ENCODE peak calls at places on chromosome 3, in nine cellular contexts. M is neural progenitor cell; B is CD8-positive, alpha-beta memory T cell; A is H9; P is lung; J is mesenchymal stem cell; E is CD4-positive, CD25-positive, alpha-beta regulatory T cell; S is ovary; N is upper lobe of left lung. I is an unnamed sample.

GRCh38 chr3:164155386-164155785 is 922.9 kb downstream of the SI start:
- DNase-seq in M (no peak), B (no peak), A (no peak), P (no peak), J (peak; percentile 56), E (no peak), S (no peak), N (no peak), I (no peak)

GRCh38 chr3:107206141-107206540 is 171.1 kb upstream of the CCDC54 start:
- DNase-seq in M (peak; percentile 72), B (no peak), A (no peak), P (no peak), J (peak; percentile 72), E (peak; percentile 27), S (no peak), N (no peak), I (no peak)

GRCh38 chr3:42796332-42796885 is 7.9 kb downstream of the HIGD1A start:
- DNase-seq in M (no peak), B (no peak), A (peak; percentile 30), P (no peak), J (no peak), E (no peak), S (no peak), N (no peak), I (no peak)

GRCh38 chr3:187737401-187738088 is 7.7 kb downstream of the BCL6 start:
- DNase-seq in M (peak; percentile 74), B (peak; percentile 61), A (peak; percentile 56), P (peak; percentile 80), J (peak; percentile 91), E (peak; percentile 61), S (peak; percentile 79), N (peak; percentile 87), I (peak; percentile 24)

GRCh38 chr3:111362286-111363009 is 179.5 kb upstream of the CD96 start:
- DNase-seq in M (no peak), B (no peak), A (no peak), P (no peak), J (peak; percentile 72), E (no peak), S (no peak), N (no peak), I (no peak)

GRCh38 chr3:42652611-42653302 is 740 bp upstream of the ZBTB47 start:
- DNase-seq in M (no peak), B (no peak), A (peak; percentile 58), P (peak; percentile 79), J (peak; percentile 83), E (no peak), S (peak; percentile 68), N (peak; percentile 86), I (peak; percentile 68)

GRCh38 chr3:52070724-52071621 is 14.6 kb upstream of the DUSP7 start:
- DNase-seq in M (no peak), B (no peak), A (no peak), P (no peak), J (no peak), E (no peak), S (no peak), N (peak; percentile 80), I (no peak)

GRCh38 chr3:58237940-58238681 is 519 bp downstream of the ABHD6 start:
- DNase-seq in M (peak; percentile 58), B (peak; percentile 77), A (peak; percentile 47), P (peak; percentile 63), J (peak; percentile 21), E (peak; percentile 44), S (peak; percentile 46), N (peak; percentile 50), I (peak; percentile 87)

GRCh38 chr3:107943860-107944543 is 146.8 kb downstream of the CD47 start:
- DNase-seq in M (no peak), B (no peak), A (no peak), P (no peak), J (no peak), E (no peak), S (no peak), N (no peak), I (no peak)

GRCh38 chr3:159128628-159129027 is 326.8 kb downstream of the MFSD1 start:
- DNase-seq in M (no peak), B (no peak), A (no peak), P (no peak), J (peak; percentile 68), E (no peak), S (no peak), N (no peak), I (no peak)

GRCh38 chr3:194137314-194138097 is 1.6 kb downstream of the HES1 start:
- DNase-seq in M (peak; percentile 66), B (peak; percentile 61), A (peak; percentile 66), P (peak; percentile 73), J (peak; percentile 79), E (peak; percentile 72), S (peak; percentile 75), N (peak; percentile 87), I (peak; percentile 25)

GRCh38 chr3:124282751-124283643 is 291.1 kb upstream of the ROPN1 start:
- DNase-seq in M (no peak), B (no peak), A (no peak), P (no peak), J (no peak), E (no peak), S (no peak), N (no peak), I (no peak)

GRCh38 chr3:151091685-151092352 is 6.4 kb downstream of the MED12L start:
- DNase-seq in M (no peak), B (no peak), A (no peak), P (no peak), J (peak; percentile 7), E (no peak), S (no peak), N (no peak), I (no peak)

GRCh38 chr3:38105525-38105924 is 31.4 kb downstream of the ACAA1 start:
- DNase-seq in M (no peak), B (no peak), A (no peak), P (no peak), J (no peak), E (no peak), S (no peak), N (no peak), I (no peak)

GRCh38 chr3:185330238-185330637 is 32.7 kb upstream of the MAP3K13 start:
- DNase-seq in M (no peak), B (no peak), A (no peak), P (peak; percentile 61), J (no peak), E (no peak), S (no peak), N (peak; percentile 72), I (no peak)

GRCh38 chr3:73493543-73494314 is 131.0 kb downstream of the PDZRN3 start:
- DNase-seq in M (no peak), B (no peak), A (no peak), P (no peak), J (peak; percentile 30), E (no peak), S (no peak), N (no peak), I (no peak)

GRCh38 chr3:128547368-128547987 is 54.5 kb upstream of the GATA2 start:
- DNase-seq in M (no peak), B (no peak), A (no peak), P (no peak), J (no peak), E (no peak), S (no peak), N (no peak), I (no peak)

GRCh38 chr3:117282506-117282905 is 572.9 kb downstream of the TUSC7 start:
- DNase-seq in M (no peak), B (no peak), A (no peak), P (no peak), J (no peak), E (no peak), S (no peak), N (no peak), I (no peak)

GRCh38 chr3:35678552-35679220 is 39.4 kb downstream of the ARPP21 start:
- DNase-seq in M (no peak), B (no peak), A (no peak), P (no peak), J (no peak), E (no peak), S (no peak), N (no peak), I (no peak)

GRCh38 chr3:35679409-35680080 is 40.2 kb downstream of the ARPP21 start:
- DNase-seq in M (no peak), B (no peak), A (no peak), P (no peak), J (no peak), E (no peak), S (no peak), N (no peak), I (no peak)

GRCh38 chr3:35677797-35678196 is 38.5 kb downstream of the ARPP21 start:
- DNase-seq in M (no peak), B (no peak), A (no peak), P (no peak), J (no peak), E (no peak), S (no peak), N (no peak), I (no peak)

GRCh38 chr3:35685153-35685552 is 45.8 kb downstream of the ARPP21 start:
- DNase-seq in M (no peak), B (no peak), A (no peak), P (no peak), J (no peak), E (no peak), S (no peak), N (no peak), I (no peak)

GRCh38 chr3:35680866-35681650 is 41.7 kb downstream of the ARPP21 start:
- DNase-seq in M (no peak), B (no peak), A (no peak), P (no peak), J (no peak), E (no peak), S (no peak), N (no peak), I (no peak)
- H3K27ac ChIP-seq in M (no peak overlapping the region), B (no peak overlapping the region), A (no peak overlapping the region), P (no peak overlapping the region), J (no peak overlapping the region), E (no peak overlapping the region), S (no peak overlapping the region), N (no peak overlapping the region), I (no peak overlapping the region)

GRCh38 chr3:12356996-12357395 is 68.1 kb downstream of the PPARG start:
- DNase-seq in M (no peak), B (no peak), A (no peak), P (no peak), J (no peak), E (no peak), S (no peak), N (peak; percentile 47), I (no peak)
- H3K27ac ChIP-seq in M (no peak overlapping the region), B (no peak overlapping the region), A (no peak overlapping the region), P (no peak overlapping the region), J (no peak overlapping the region), E (no peak overlapping the region), S (no peak overlapping the region), N (no peak overlapping the region), I (no peak overlapping the region)

GRCh38 chr3:152455989-152456388 is 187.3 kb downstream of the MBNL1 start:
- DNase-seq in M (no peak), B (no peak), A (no peak), P (no peak), J (no peak), E (no peak), S (no peak), N (no peak), I (no peak)
- H3K27ac ChIP-seq in M (no peak overlapping the region), B (no peak overlapping the region), A (peak overlapping the region; percentile 19), P (no peak overlapping the region), J (no peak overlapping the region), E (no peak overlapping the region), S (no peak overlapping the region), N (no peak overlapping the region), I (no peak overlapping the region)

DNA sequence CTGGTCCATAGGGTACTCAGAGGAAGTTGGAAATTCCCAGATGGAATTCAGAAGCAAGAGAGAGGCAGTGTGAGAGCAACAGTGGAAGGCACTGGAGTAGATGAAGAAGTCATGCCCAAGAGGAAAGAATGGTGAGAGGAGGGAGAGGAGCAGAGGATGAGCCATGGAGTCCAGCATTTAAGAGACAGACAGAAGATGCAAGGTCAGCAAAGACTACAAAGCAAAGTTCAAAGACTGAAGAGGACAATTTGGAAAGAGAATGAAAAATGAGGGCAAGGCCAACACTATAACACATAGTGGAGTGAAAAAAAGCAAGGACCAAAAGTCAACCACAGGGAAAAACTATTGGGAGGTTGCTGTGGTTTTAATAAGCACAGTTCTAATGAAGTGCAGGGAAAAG is 178.7 kb downstream of the SSR3 start:
- DNase-seq in M (no peak), B (no peak), A (no peak), P (no peak), J (no peak), E (no peak), S (no peak), N (no peak), I (no peak)
- H3K27ac ChIP-seq in M (no peak overlapping the region), B (no peak overlapping the region), A (no peak overlapping the region), P (no peak overlapping the region), J (no peak overlapping the region), E (no peak overlapping the region), S (no peak overlapping the region), N (no peak overlapping the region), I (no peak overlapping the region)

I was measured in substantia nigra.